ENCODE peak calls at places on chromosome X, in nine cellular contexts. B is endothelial cell; G is dorsolateral prefrontal cortex; J is HT-29; W is sigmoid colon; D is A549; V is KBM-7; A is immature natural killer cell; Z is stimulated activated CD8-positive, alpha-beta memory T cell treated with anti-CD3 and anti-CD28 coated beads, Interleukin-4, amount 100 ng/mL, for 4 hours. I is an unnamed sample.

GRCh38 chrX:72621163-72621562 is 48.5 kb upstream of the HDAC8 start:
- DNase-seq in Z (no peak), G (no peak), J (peak), W (no peak), A (no peak), B (no peak), D (peak), V (no peak), I (no peak)

GRCh38 chrX:51743179-51743957 is at the start of gene GSPT2:
- DNase-seq in V (no peak), J (no peak), A (peak), W (peak), Z (peak), D (peak), B (peak), G (peak), I (peak)

GRCh38 chrX:101550825-101551767 is 749 bp downstream of the ARMCX1 start:
- DNase-seq in Z (no peak), B (peak), G (no peak), V (no peak), A (no peak), D (no peak), J (no peak), W (peak), I (peak)

GRCh38 chrX:45781901-45782553 is 581.4 kb upstream of the DIPK2B start:
- DNase-seq in A (no peak), V (peak), G (no peak), Z (no peak), W (no peak), B (no peak), D (peak), J (peak), I (no peak)

GRCh38 chrX:150984164-150984824 is 1.2 kb downstream of the HMGB3 start:
- DNase-seq in Z (no peak), V (no peak), D (no peak), G (no peak), J (no peak), W (no peak), A (no peak), B (peak), I (no peak)

GRCh38 chrX:67546496-67547423 is 2.9 kb downstream of the AR start:
- DNase-seq in A (no peak), J (no peak), D (no peak), Z (no peak), B (peak), G (no peak), V (peak), W (no peak), I (no peak)

GRCh38 chrX:56728752-56729151 is 291 bp upstream of the NBDY start:
- DNase-seq in J (peak), V (no peak), W (no peak), Z (peak), A (no peak), G (no peak), D (peak), B (no peak), I (no peak)

GRCh38 chrX:97609938-97610337 is 726.2 kb downstream of the RPA4 start:
- DNase-seq in V (no peak), G (no peak), D (no peak), W (no peak), Z (no peak), J (peak), A (no peak), B (no peak), I (no peak)

GRCh38 chrX:320126-320783 is 1.7 kb upstream of the GTPBP6 start:
- DNase-seq in B (peak), J (no peak), A (no peak), Z (no peak), W (peak), G (no peak), D (no peak), V (peak), I (no peak)

GRCh38 chrX:102832661-102833060 is 104.4 kb upstream of the RAB40AL start:
- DNase-seq in V (no peak), W (no peak), A (no peak), G (no peak), J (peak), Z (no peak), B (no peak), D (peak), I (no peak)

GRCh38 chrX:22135171-22135711 is 103.1 kb downstream of the PHEX start:
- DNase-seq in D (peak), W (no peak), G (no peak), V (no peak), Z (no peak), J (no peak), A (no peak), B (no peak), I (no peak)